ENCODE peak calls at places on chromosomes 1 and 21, in four cellular contexts. D, U, L and W are unnamed samples.
A peak's percentile ranks its signal among the peaks of the same experiment; 100 is the strongest.

GRCh38 chr1:204685236-204686006 is at the start of gene LRRN2:
- DNase-seq in D (no peak), U (peak; percentile 42), L (no peak), W (no peak)

GRCh38 chr1:167679714-167680113 is 42.1 kb upstream of the MPZL1 start:
- DNase-seq in U (no peak), D (no peak), L (peak; percentile 65), W (no peak)

GRCh38 chr1:58814251-58815068 is 30.6 kb upstream of the JUN start:
- DNase-seq in D (no peak), L (no peak), U (peak; percentile 64), W (no peak)

GRCh38 chr1:92701147-92701546 is 83.8 kb downstream of the EVI5 start:
- DNase-seq in U (no peak), L (no peak), D (no peak), W (no peak)

GRCh38 chr1:80529546-80529945 is 1271.2 kb upstream of the ADGRL2 start:
- DNase-seq in L (no peak), D (no peak), U (no peak), W (no peak)

GRCh38 chr1:203717120-203717519 is 47.9 kb upstream of the LAX1 start:
- DNase-seq in D (no peak), L (no peak), U (no peak), W (no peak)

GRCh38 chr1:228664399-228664914 is 70.8 kb upstream of the RHOU start:
- DNase-seq in L (peak; percentile 68), U (peak; percentile 84), D (no peak), W (peak; percentile 81)

GRCh38 chr21:33127154-33127893 is 57.4 kb downstream of the OLIG1 start:
- DNase-seq in U (peak; percentile 82), L (peak; percentile 56), D (peak; percentile 19), W (peak; percentile 71)

GRCh38 chr1:221778535-221779142 is 36.8 kb upstream of the DUSP10 start:
- DNase-seq in D (peak; percentile 82), U (no peak), L (no peak), W (no peak)

GRCh38 chr1:15726508-15726907 is 9.6 kb upstream of the SLC25A34 start:
- DNase-seq in U (no peak), L (no peak), D (no peak), W (no peak)

GRCh38 chr1:170214117-170214979 is 68.6 kb downstream of the NTMT2 start:
- DNase-seq in U (no peak), D (peak; percentile 32), L (no peak), W (no peak)
- TF ChIP-seq CREM in U (no peak), D (no peak), L (no peak), W (no peak)

GRCh38 chr1:180948846-180949615 is 36.3 kb downstream of the KIAA1614 start:
- DNase-seq in U (no peak), L (no peak), D (no peak), W (no peak)

GRCh38 chr1:180949616-180950000 is 36.9 kb downstream of the KIAA1614 start:
- DNase-seq in L (no peak), D (no peak), U (no peak), W (no peak)

GRCh38 chr1:180948357-180948756 is 35.7 kb downstream of the KIAA1614 start:
- DNase-seq in L (no peak), D (no peak), U (no peak), W (no peak)

GRCh38 chr1:180946537-180947507 is 34.1 kb downstream of the KIAA1614 start:
- DNase-seq in L (no peak), U (peak; percentile 34), D (no peak), W (no peak)

DNA sequence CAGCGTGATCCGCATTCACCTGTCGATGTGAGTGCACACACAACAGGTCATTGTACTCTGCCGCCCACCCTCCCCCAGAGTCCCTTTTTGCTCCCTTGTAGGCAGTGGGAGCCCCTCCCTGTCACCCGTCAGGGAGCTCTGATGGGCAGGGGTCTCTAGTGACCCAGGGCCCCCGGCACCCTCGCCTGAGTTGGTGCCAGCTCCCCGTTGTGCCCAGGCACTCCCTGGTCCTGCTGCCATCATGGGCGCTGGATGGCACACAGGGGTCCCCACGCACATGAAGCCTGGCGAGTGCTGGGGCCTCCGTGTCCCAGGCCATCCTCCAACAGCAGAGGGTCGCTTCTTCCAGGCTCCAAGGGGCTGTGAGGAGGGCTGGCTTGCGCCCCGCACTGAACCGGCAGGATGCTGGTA is 35.2 kb downstream of the KIAA1614 start:
- DNase-seq in L (no peak), D (no peak), U (no peak), W (no peak)
- TF ChIP-seq CREM in L (no peak), D (no peak), U (no peak), W (no peak)

DNA sequence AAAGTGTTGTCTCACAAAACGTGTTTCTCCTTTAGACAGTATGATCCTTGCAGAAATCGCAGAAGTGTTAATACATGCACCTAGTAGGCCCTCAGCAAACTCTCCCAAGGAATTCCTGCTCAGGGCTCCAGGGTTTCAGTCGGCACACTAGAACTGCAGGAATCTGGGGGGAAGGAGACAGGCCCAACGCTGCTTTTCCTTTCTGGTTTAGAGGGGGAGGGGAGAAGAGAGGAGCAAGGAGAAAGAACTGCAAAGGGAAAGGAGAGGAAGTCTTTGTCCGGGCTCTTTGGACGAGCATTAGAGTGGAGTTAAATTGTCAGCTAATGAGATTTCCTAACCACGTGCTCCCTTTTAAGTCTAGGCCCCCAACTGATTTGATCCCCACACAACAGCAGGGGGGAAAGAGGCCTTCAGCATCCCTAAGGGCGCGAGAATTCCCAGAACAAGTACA is 103.7 kb upstream of the SOD1 start:
- DNase-seq in L (no peak), U (peak; percentile 43), D (no peak), W (no peak)
- TF ChIP-seq CREM in L (no peak), U (no peak), D (no peak), W (no peak)

DNA sequence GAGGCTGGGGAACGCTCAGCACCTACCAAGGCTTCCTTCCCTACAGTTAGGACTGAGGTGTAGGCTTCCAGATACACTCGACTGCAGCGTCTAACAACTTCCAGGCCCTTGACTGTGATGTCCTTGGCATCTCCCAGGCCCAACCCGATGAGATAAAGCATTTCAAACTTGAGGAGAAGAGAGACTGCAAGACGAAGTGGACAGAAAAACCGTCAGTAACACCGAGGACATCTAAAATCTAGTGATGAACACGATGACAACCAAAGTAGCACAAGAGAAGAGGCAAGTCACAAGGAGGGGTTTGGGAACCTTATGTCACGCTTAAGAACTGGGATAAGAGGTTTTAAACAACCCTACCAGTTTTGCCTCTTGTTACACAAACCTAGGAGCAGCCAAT is 303 bp downstream of the DPH5 start:
- DNase-seq in U (no peak), D (peak; percentile 23), L (peak; percentile 13), W (no peak)
- TF ChIP-seq CREM in U (no peak), D (no peak), L (no peak), W (no peak)